ENCODE peak calls at places on chromosomes 7 and 10, in eight cellular contexts. One of them, this sample, is unnamed.

GRCh38 chr10:103433858-103434257 is 18.3 kb downstream of the CALHM2 start:
- DNase-seq in NB4: peak; percentile 36
- DNase-seq in PC-9: no peak
- DNase-seq in left ventricle myocardium inferior: peak; percentile 56
- DNase-seq in foreskin fibroblast: no peak
- DNase-seq in neural progenitor cell: no peak
- DNase-seq in trophoblast cell: peak; percentile 32
- DNase-seq in AG09309: no peak
- DNase-seq in this sample: no peak

GRCh38 chr7:69429817-69430501 is 168.3 kb upstream of the AUTS2 start:
- DNase-seq in neural progenitor cell: peak; percentile 24
- DNase-seq in NB4: no peak
- DNase-seq in left ventricle myocardium inferior: peak; percentile 68
- DNase-seq in foreskin fibroblast: no peak
- DNase-seq in AG09309: no peak
- DNase-seq in PC-9: no peak
- DNase-seq in trophoblast cell: no peak
- DNase-seq in this sample: no peak

GRCh38 chr7:44977304-44977858 is 1.4 kb downstream of the MYO1G start:
- DNase-seq in NB4: peak; percentile 97
- DNase-seq in PC-9: peak; percentile 46
- DNase-seq in neural progenitor cell: no peak
- DNase-seq in trophoblast cell: no peak
- DNase-seq in left ventricle myocardium inferior: no peak
- DNase-seq in foreskin fibroblast: no peak
- DNase-seq in AG09309: no peak
- DNase-seq in this sample: peak; percentile 78

GRCh38 chr10:92486637-92487036 is 87.3 kb downstream of the IDE start:
- DNase-seq in AG09309: no peak
- DNase-seq in left ventricle myocardium inferior: no peak
- DNase-seq in foreskin fibroblast: no peak
- DNase-seq in PC-9: no peak
- DNase-seq in NB4: peak; percentile 89
- DNase-seq in trophoblast cell: no peak
- DNase-seq in neural progenitor cell: no peak
- DNase-seq in this sample: no peak

GRCh38 chr7:76060842-76061241 is 12.9 kb downstream of the MDH2 start:
- DNase-seq in foreskin fibroblast: no peak
- DNase-seq in AG09309: no peak
- DNase-seq in left ventricle myocardium inferior: peak; percentile 79
- DNase-seq in trophoblast cell: no peak
- DNase-seq in NB4: no peak
- DNase-seq in neural progenitor cell: no peak
- DNase-seq in PC-9: no peak
- DNase-seq in this sample: no peak

GRCh38 chr10:69479737-69480412 is 28.6 kb downstream of the TSPAN15 start:
- DNase-seq in left ventricle myocardium inferior: no peak
- DNase-seq in NB4: peak; percentile 38
- DNase-seq in neural progenitor cell: no peak
- DNase-seq in trophoblast cell: no peak
- DNase-seq in foreskin fibroblast: no peak
- DNase-seq in PC-9: no peak
- DNase-seq in AG09309: peak; percentile 24
- DNase-seq in this sample: no peak

GRCh38 chr10:1115262-1115955 is 59.2 kb downstream of the WDR37 start:
- DNase-seq in left ventricle myocardium inferior: no peak
- DNase-seq in trophoblast cell: no peak
- DNase-seq in AG09309: no peak
- DNase-seq in NB4: no peak
- DNase-seq in neural progenitor cell: no peak
- DNase-seq in PC-9: no peak
- DNase-seq in foreskin fibroblast: no peak
- DNase-seq in this sample: no peak

GRCh38 chr10:102313221-102313896 is 68.0 kb downstream of the GBF1 start:
- DNase-seq in trophoblast cell: no peak
- DNase-seq in neural progenitor cell: peak; percentile 3
- DNase-seq in left ventricle myocardium inferior: no peak
- DNase-seq in NB4: no peak
- DNase-seq in PC-9: no peak
- DNase-seq in AG09309: no peak
- DNase-seq in foreskin fibroblast: peak; percentile 30
- DNase-seq in this sample: no peak

GRCh38 chr7:25859412-25859704 is 292.6 kb upstream of the NFE2L3 start:
- DNase-seq in AG09309: no peak
- DNase-seq in NB4: no peak
- DNase-seq in trophoblast cell: no peak
- DNase-seq in left ventricle myocardium inferior: no peak
- DNase-seq in PC-9: no peak
- DNase-seq in foreskin fibroblast: no peak
- DNase-seq in neural progenitor cell: no peak
- DNase-seq in this sample: no peak
- H3K4me3 ChIP-seq in AG09309: no peak overlapping the region
- H3K4me3 ChIP-seq in NB4: no peak overlapping the region
- H3K4me3 ChIP-seq in trophoblast cell: no peak overlapping the region
- H3K4me3 ChIP-seq in left ventricle myocardium inferior: no peak overlapping the region
- H3K4me3 ChIP-seq in PC-9: no peak overlapping the region
- H3K4me3 ChIP-seq in foreskin fibroblast: no peak overlapping the region
- H3K4me3 ChIP-seq in neural progenitor cell: no peak overlapping the region
- H3K4me3 ChIP-seq in this sample: no peak overlapping the region

DNA sequence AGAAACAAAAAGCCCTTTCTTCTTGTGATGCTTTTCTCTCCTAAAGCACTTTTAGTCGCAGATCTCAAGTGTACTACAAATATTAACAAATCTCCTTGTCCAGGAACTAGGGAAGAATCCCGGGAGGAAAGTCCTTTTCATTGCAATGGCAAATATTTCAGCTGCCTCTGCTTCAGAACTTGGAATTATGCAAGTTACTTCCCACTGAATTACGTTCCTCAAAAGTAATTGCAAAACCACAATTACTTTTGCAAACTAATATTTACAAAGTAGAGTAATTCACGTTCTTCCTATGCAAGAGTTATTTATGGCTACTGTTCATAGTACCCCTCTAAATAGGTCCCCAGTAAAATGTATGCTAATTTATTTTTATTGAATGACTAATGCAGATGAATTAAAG is 14.5 kb downstream of the PRKCQ start:
- DNase-seq in foreskin fibroblast: no peak
- DNase-seq in trophoblast cell: peak; percentile 2
- DNase-seq in left ventricle myocardium inferior: no peak
- DNase-seq in NB4: no peak
- DNase-seq in PC-9: no peak
- DNase-seq in AG09309: no peak
- DNase-seq in neural progenitor cell: no peak
- DNase-seq in this sample: no peak
- H3K4me3 ChIP-seq in foreskin fibroblast: no peak overlapping the region
- H3K4me3 ChIP-seq in trophoblast cell: no peak overlapping the region
- H3K4me3 ChIP-seq in left ventricle myocardium inferior: no peak overlapping the region
- H3K4me3 ChIP-seq in NB4: no peak overlapping the region
- H3K4me3 ChIP-seq in PC-9: no peak overlapping the region
- H3K4me3 ChIP-seq in AG09309: no peak overlapping the region
- H3K4me3 ChIP-seq in neural progenitor cell: no peak overlapping the region
- H3K4me3 ChIP-seq in this sample: no peak overlapping the region

DNA sequence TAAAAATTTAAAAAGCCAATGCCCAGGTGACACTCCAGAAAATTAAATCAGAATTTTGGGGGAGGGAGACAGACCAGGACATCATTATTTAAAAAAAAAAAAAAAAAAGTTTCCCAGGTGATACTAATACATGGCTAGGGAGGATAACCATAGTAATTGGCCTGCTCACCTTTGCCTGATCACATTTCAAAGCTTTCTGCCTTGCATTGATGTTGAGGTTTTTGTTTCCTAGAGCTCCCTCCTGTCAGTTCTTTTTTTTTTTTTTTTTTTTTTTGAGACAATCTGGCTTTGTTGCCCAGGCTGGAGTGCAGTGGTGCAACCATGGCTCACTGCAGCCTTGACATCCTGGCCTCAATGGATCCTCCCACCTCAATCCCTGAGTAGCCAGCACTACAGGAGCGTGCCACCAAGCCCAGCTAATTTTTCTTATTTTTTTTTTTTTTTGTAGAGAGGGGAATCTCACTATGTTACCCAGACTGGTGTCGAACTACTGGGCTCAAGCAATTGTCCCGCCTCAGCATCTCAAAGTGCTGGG is 38.1 kb downstream of the CPED1 start:
- DNase-seq in foreskin fibroblast: no peak
- DNase-seq in PC-9: no peak
- DNase-seq in trophoblast cell: no peak
- DNase-seq in NB4: no peak
- DNase-seq in neural progenitor cell: no peak
- DNase-seq in left ventricle myocardium inferior: no peak
- DNase-seq in AG09309: no peak
- DNase-seq in this sample: no peak
- H3K4me3 ChIP-seq in foreskin fibroblast: no peak overlapping the region
- H3K4me3 ChIP-seq in PC-9: no peak overlapping the region
- H3K4me3 ChIP-seq in trophoblast cell: no peak overlapping the region
- H3K4me3 ChIP-seq in NB4: no peak overlapping the region
- H3K4me3 ChIP-seq in neural progenitor cell: no peak overlapping the region
- H3K4me3 ChIP-seq in left ventricle myocardium inferior: no peak overlapping the region
- H3K4me3 ChIP-seq in AG09309: no peak overlapping the region
- H3K4me3 ChIP-seq in this sample: no peak overlapping the region

GRCh38 chr7:28957064-28957821 is 887 bp downstream of the TRIL start:
- DNase-seq in foreskin fibroblast: no peak
- DNase-seq in left ventricle myocardium inferior: peak; percentile 29
- DNase-seq in trophoblast cell: no peak
- DNase-seq in NB4: no peak
- DNase-seq in PC-9: no peak
- DNase-seq in AG09309: no peak
- DNase-seq in neural progenitor cell: peak; percentile 69
- DNase-seq in this sample: no peak
- H3K4me3 ChIP-seq in foreskin fibroblast: no peak overlapping the region
- H3K4me3 ChIP-seq in left ventricle myocardium inferior: peak overlapping the region; percentile 72
- H3K4me3 ChIP-seq in trophoblast cell: peak overlapping the region; percentile 83
- H3K4me3 ChIP-seq in NB4: no peak overlapping the region
- H3K4me3 ChIP-seq in PC-9: no peak overlapping the region
- H3K4me3 ChIP-seq in AG09309: no peak overlapping the region
- H3K4me3 ChIP-seq in neural progenitor cell: peak overlapping the region; percentile 64
- H3K4me3 ChIP-seq in this sample: no peak overlapping the region

This sample was measured in GM12865.